ENCODE peak calls at places on chromosomes 4 and X, in nine cellular contexts. One of them, this sample, is unnamed.

GRCh38 chr4:98447648-98448047 is 186.5 kb downstream of the RAP1GDS1 start:
- DNase-seq in ovary: no peak
- DNase-seq in breast epithelium: no peak
- DNase-seq in endodermal cell: peak; percentile 61
- DNase-seq in RWPE1: no peak
- DNase-seq in right lobe of liver: no peak
- DNase-seq in Calu3: no peak
- DNase-seq in upper lobe of right lung: no peak
- DNase-seq in astrocyte: no peak
- DNase-seq in this sample: no peak

GRCh38 chr4:55116450-55116849 is 8.9 kb downstream of the KDR start:
- DNase-seq in breast epithelium: no peak
- DNase-seq in RWPE1: no peak
- DNase-seq in astrocyte: peak; percentile 72
- DNase-seq in upper lobe of right lung: no peak
- DNase-seq in endodermal cell: peak; percentile 51
- DNase-seq in Calu3: no peak
- DNase-seq in ovary: no peak
- DNase-seq in right lobe of liver: no peak
- DNase-seq in this sample: no peak

GRCh38 chrX:47560179-47560830 is 700 bp upstream of the ARAF start:
- DNase-seq in ovary: no peak
- DNase-seq in endodermal cell: no peak
- DNase-seq in astrocyte: no peak
- DNase-seq in upper lobe of right lung: no peak
- DNase-seq in breast epithelium: no peak
- DNase-seq in right lobe of liver: no peak
- DNase-seq in RWPE1: no peak
- DNase-seq in Calu3: no peak
- DNase-seq in this sample: no peak

GRCh38 chr4:145480257-145480656 is 1.4 kb upstream of the SMAD1 start:
- DNase-seq in Calu3: no peak
- DNase-seq in breast epithelium: no peak
- DNase-seq in ovary: no peak
- DNase-seq in endodermal cell: no peak
- DNase-seq in RWPE1: no peak
- DNase-seq in upper lobe of right lung: no peak
- DNase-seq in astrocyte: no peak
- DNase-seq in right lobe of liver: no peak
- DNase-seq in this sample: no peak

GRCh38 chrX:150692837-150693781 is at the start of gene MTMR1:
- DNase-seq in ovary: peak; percentile 64
- DNase-seq in RWPE1: peak; percentile 24
- DNase-seq in breast epithelium: no peak
- DNase-seq in endodermal cell: peak; percentile 60
- DNase-seq in upper lobe of right lung: peak; percentile 74
- DNase-seq in right lobe of liver: peak; percentile 49
- DNase-seq in astrocyte: no peak
- DNase-seq in Calu3: peak; percentile 49
- DNase-seq in this sample: no peak

GRCh38 chr4:170979736-170980135 is 833.5 kb upstream of the GALNTL6 start:
- DNase-seq in ovary: no peak
- DNase-seq in astrocyte: peak; percentile 8
- DNase-seq in right lobe of liver: no peak
- DNase-seq in Calu3: no peak
- DNase-seq in endodermal cell: peak; percentile 61
- DNase-seq in breast epithelium: no peak
- DNase-seq in upper lobe of right lung: no peak
- DNase-seq in RWPE1: no peak
- DNase-seq in this sample: no peak

GRCh38 chrX:146056511-146057081 is 239.0 kb downstream of the SLITRK2 start:
- DNase-seq in breast epithelium: no peak
- DNase-seq in upper lobe of right lung: no peak
- DNase-seq in endodermal cell: no peak
- DNase-seq in right lobe of liver: no peak
- DNase-seq in astrocyte: no peak
- DNase-seq in ovary: no peak
- DNase-seq in RWPE1: no peak
- DNase-seq in Calu3: no peak
- DNase-seq in this sample: no peak

GRCh38 chr4:15882675-15883086 is 55.9 kb downstream of the FGFBP1 start:
- DNase-seq in endodermal cell: peak; percentile 83
- DNase-seq in ovary: peak; percentile 40
- DNase-seq in astrocyte: peak; percentile 58
- DNase-seq in upper lobe of right lung: no peak
- DNase-seq in Calu3: peak; percentile 54
- DNase-seq in breast epithelium: no peak
- DNase-seq in RWPE1: peak; percentile 34
- DNase-seq in right lobe of liver: peak; percentile 62
- DNase-seq in this sample: peak; percentile 52

GRCh38 chrX:133151320-133151719 is 54.4 kb upstream of the USP26 start:
- DNase-seq in endodermal cell: no peak
- DNase-seq in ovary: no peak
- DNase-seq in astrocyte: no peak
- DNase-seq in upper lobe of right lung: no peak
- DNase-seq in RWPE1: no peak
- DNase-seq in breast epithelium: no peak
- DNase-seq in Calu3: peak; percentile 65
- DNase-seq in right lobe of liver: no peak
- DNase-seq in this sample: no peak

GRCh38 chr4:40395908-40396806 is 61.0 kb downstream of the CHRNA9 start:
- DNase-seq in RWPE1: peak; percentile 48
- DNase-seq in breast epithelium: peak; percentile 81
- DNase-seq in astrocyte: peak; percentile 11
- DNase-seq in Calu3: peak; percentile 60
- DNase-seq in right lobe of liver: peak; percentile 95
- DNase-seq in ovary: peak; percentile 85
- DNase-seq in endodermal cell: peak; percentile 55
- DNase-seq in upper lobe of right lung: peak; percentile 79
- DNase-seq in this sample: no peak

GRCh38 chrX:115378471-115378870 is 89.0 kb downstream of the LUZP4 start:
- DNase-seq in Calu3: no peak
- DNase-seq in endodermal cell: no peak
- DNase-seq in right lobe of liver: no peak
- DNase-seq in upper lobe of right lung: no peak
- DNase-seq in astrocyte: peak; percentile 58
- DNase-seq in RWPE1: no peak
- DNase-seq in ovary: no peak
- DNase-seq in breast epithelium: no peak
- DNase-seq in this sample: peak; percentile 44

GRCh38 chr4:138401330-138401729 is 159.2 kb upstream of the SLC7A11 start:
- DNase-seq in breast epithelium: no peak
- DNase-seq in upper lobe of right lung: no peak
- DNase-seq in Calu3: no peak
- DNase-seq in astrocyte: no peak
- DNase-seq in endodermal cell: no peak
- DNase-seq in RWPE1: no peak
- DNase-seq in ovary: peak; percentile 58
- DNase-seq in right lobe of liver: no peak
- DNase-seq in this sample: no peak

GRCh38 chr4:168655182-168655581 is 158.3 kb downstream of the PALLD start:
- DNase-seq in upper lobe of right lung: no peak
- DNase-seq in RWPE1: no peak
- DNase-seq in right lobe of liver: no peak
- DNase-seq in astrocyte: no peak
- DNase-seq in endodermal cell: no peak
- DNase-seq in Calu3: no peak
- DNase-seq in ovary: no peak
- DNase-seq in breast epithelium: no peak
- DNase-seq in this sample: no peak

GRCh38 chr4:25842229-25842840 is 20.5 kb downstream of the SEL1L3 start:
- DNase-seq in astrocyte: no peak
- DNase-seq in upper lobe of right lung: no peak
- DNase-seq in endodermal cell: peak; percentile 75
- DNase-seq in Calu3: no peak
- DNase-seq in breast epithelium: no peak
- DNase-seq in right lobe of liver: no peak
- DNase-seq in ovary: no peak
- DNase-seq in RWPE1: no peak
- DNase-seq in this sample: no peak

GRCh38 chrX:24928114-24928513 is 87.7 kb downstream of the ARX start:
- DNase-seq in right lobe of liver: no peak
- DNase-seq in astrocyte: no peak
- DNase-seq in upper lobe of right lung: no peak
- DNase-seq in endodermal cell: no peak
- DNase-seq in ovary: no peak
- DNase-seq in RWPE1: no peak
- DNase-seq in Calu3: no peak
- DNase-seq in breast epithelium: no peak
- DNase-seq in this sample: no peak

GRCh38 chr4:143441678-143442077 is 71.8 kb upstream of the SMARCA5 start:
- DNase-seq in breast epithelium: no peak
- DNase-seq in endodermal cell: no peak
- DNase-seq in upper lobe of right lung: no peak
- DNase-seq in right lobe of liver: no peak
- DNase-seq in astrocyte: no peak
- DNase-seq in RWPE1: no peak
- DNase-seq in ovary: no peak
- DNase-seq in Calu3: no peak
- DNase-seq in this sample: no peak
- TF ChIP-seq CTCF in breast epithelium: no peak
- TF ChIP-seq CTCF in endodermal cell: no peak
- TF ChIP-seq CTCF in upper lobe of right lung: no peak
- TF ChIP-seq CTCF in right lobe of liver: no peak
- TF ChIP-seq CTCF in astrocyte: no peak
- TF ChIP-seq CTCF in RWPE1: no peak
- TF ChIP-seq CTCF in ovary: no peak
- TF ChIP-seq CTCF in Calu3: no peak
- TF ChIP-seq CTCF in this sample: no peak

DNA sequence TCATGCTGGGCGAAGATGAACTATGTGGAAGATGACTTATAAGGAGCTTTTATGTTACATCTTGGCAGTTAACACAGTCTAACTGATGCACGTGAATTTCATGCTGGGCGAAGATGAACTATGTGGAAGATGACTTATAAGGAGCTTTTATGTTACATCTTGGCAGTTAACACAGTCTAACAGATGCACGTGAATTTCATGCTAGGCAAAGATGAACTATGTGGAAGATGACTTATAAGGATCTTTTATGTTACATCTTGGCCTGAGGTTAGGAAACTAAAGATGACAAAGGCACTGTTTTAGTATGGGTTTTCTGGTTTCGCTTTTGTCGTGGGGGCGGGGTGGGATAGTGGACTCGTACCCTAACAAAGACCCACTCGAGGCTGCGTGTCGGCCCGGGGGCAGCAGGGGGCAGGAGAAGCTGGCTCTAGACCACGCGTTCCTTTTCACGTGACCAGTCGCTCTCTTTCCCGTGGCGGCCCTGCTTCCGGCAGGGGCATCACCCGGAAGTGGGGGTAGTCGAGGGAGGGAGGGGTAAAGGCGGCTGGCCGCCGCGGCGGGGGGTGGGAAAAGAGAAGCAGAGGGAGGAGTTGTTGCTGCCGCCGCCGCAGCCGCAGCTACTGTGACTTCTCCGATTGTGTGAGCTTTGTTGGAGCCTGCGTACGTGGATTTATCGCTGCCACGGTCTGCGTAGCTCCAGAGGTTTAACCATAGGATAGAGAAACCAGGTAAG is at the start of gene ATP7A:
- DNase-seq in endodermal cell: peak; percentile 93
- DNase-seq in upper lobe of right lung: peak; percentile 95
- DNase-seq in Calu3: peak; percentile 89
- DNase-seq in astrocyte: peak; percentile 75
- DNase-seq in right lobe of liver: peak; percentile 87
- DNase-seq in RWPE1: peak; percentile 85
- DNase-seq in breast epithelium: peak; percentile 83
- DNase-seq in ovary: peak; percentile 88
- DNase-seq in this sample: peak; percentile 45
- TF ChIP-seq CTCF in endodermal cell: peak; percentile 63
- TF ChIP-seq CTCF in upper lobe of right lung: peak; percentile 54
- TF ChIP-seq CTCF in Calu3: peak; percentile 62
- TF ChIP-seq CTCF in astrocyte: peak; percentile 19
- TF ChIP-seq CTCF in right lobe of liver: peak; percentile 34
- TF ChIP-seq CTCF in RWPE1: peak; percentile 33
- TF ChIP-seq CTCF in breast epithelium: peak; percentile 47
- TF ChIP-seq CTCF in ovary: peak; percentile 28
- TF ChIP-seq CTCF in this sample: peak; percentile 51

GRCh38 chrX:39814391-39814790 is 283.4 kb downstream of the BCOR start:
- DNase-seq in RWPE1: peak; percentile 12
- DNase-seq in endodermal cell: no peak
- DNase-seq in Calu3: peak; percentile 13
- DNase-seq in upper lobe of right lung: no peak
- DNase-seq in astrocyte: no peak
- DNase-seq in right lobe of liver: no peak
- DNase-seq in breast epithelium: no peak
- DNase-seq in ovary: no peak
- DNase-seq in this sample: no peak
- TF ChIP-seq CTCF in RWPE1: peak; percentile 37
- TF ChIP-seq CTCF in endodermal cell: peak; percentile 69
- TF ChIP-seq CTCF in Calu3: peak; percentile 20
- TF ChIP-seq CTCF in upper lobe of right lung: peak; percentile 48
- TF ChIP-seq CTCF in astrocyte: peak; percentile 20
- TF ChIP-seq CTCF in right lobe of liver: peak; percentile 44
- TF ChIP-seq CTCF in breast epithelium: peak; percentile 23
- TF ChIP-seq CTCF in ovary: no peak
- TF ChIP-seq CTCF in this sample: peak; percentile 54

GRCh38 chrX:134908235-134908834 is 82.5 kb upstream of the SMIM10 start:
- DNase-seq in RWPE1: no peak
- DNase-seq in endodermal cell: no peak
- DNase-seq in ovary: no peak
- DNase-seq in Calu3: no peak
- DNase-seq in upper lobe of right lung: no peak
- DNase-seq in astrocyte: no peak
- DNase-seq in right lobe of liver: no peak
- DNase-seq in breast epithelium: no peak
- DNase-seq in this sample: peak; percentile 8
- TF ChIP-seq CTCF in RWPE1: no peak
- TF ChIP-seq CTCF in endodermal cell: peak; percentile 29
- TF ChIP-seq CTCF in ovary: peak; percentile 25
- TF ChIP-seq CTCF in Calu3: no peak
- TF ChIP-seq CTCF in upper lobe of right lung: no peak
- TF ChIP-seq CTCF in astrocyte: peak; percentile 13
- TF ChIP-seq CTCF in right lobe of liver: no peak
- TF ChIP-seq CTCF in breast epithelium: no peak
- TF ChIP-seq CTCF in this sample: no peak

This sample was measured in AG09309.